ENCODE peak calls at places on chromosomes 4 and X, in six cellular contexts. Y is RKO; H is uterus; D is MCF 10A; M is activated CD8-positive, alpha-beta memory T cell treated with anti-CD3 and anti-CD28 coated beads for 48 hours; C is stimulated activated CD8-positive, alpha-beta memory T cell treated with anti-CD3 and anti-CD28 coated beads, Interleukin-4, amount 100 ng/mL, for 24 hours. Z is an unnamed sample.

GRCh38 chrX:68443155-68443868 is 10.0 kb upstream of the OPHN1 start:
- DNase-seq in Y (no peak), H (no peak), D (no peak), M (no peak), C (no peak), Z (no peak)

GRCh38 chr4:36241771-36242170 is 2.5 kb downstream of the ARAP2 start:
- DNase-seq in Y (no peak), H (no peak), D (peak), M (no peak), C (no peak), Z (no peak)

GRCh38 chrX:137342969-137343368 is 223.0 kb upstream of the ZIC3 start:
- DNase-seq in Y (no peak), H (no peak), D (no peak), M (no peak), C (no peak), Z (no peak)

GRCh38 chr4:150431221-150431620 is 150.7 kb upstream of the MAB21L2 start:
- DNase-seq in Y (no peak), H (no peak), D (no peak), M (no peak), C (no peak), Z (no peak)

GRCh38 chrX:22760513-22761057 is 239.2 kb upstream of the DDX53 start:
- DNase-seq in Y (peak), H (no peak), D (no peak), M (no peak), C (no peak), Z (no peak)

GRCh38 chrX:18415386-18415785 is 10.0 kb upstream of the CDKL5 start:
- DNase-seq in Y (no peak), H (no peak), D (no peak), M (no peak), C (no peak), Z (no peak)

GRCh38 chr4:39976945-39977488 is 694 bp downstream of the PDS5A start:
- DNase-seq in Y (peak), H (peak), D (peak), M (peak), C (peak), Z (no peak)

GRCh38 chr4:145679520-145679919 is 426 bp upstream of the C4orf51 start:
- DNase-seq in Y (peak), H (no peak), D (peak), M (no peak), C (no peak), Z (no peak)